ENCODE peak calls at places on chromosomes 13 and 19, in ten cellular contexts. B, E, Q, C, G, J, P, V, A and M are unnamed samples.

GRCh38 chr19:17496337-17496997 is 15.0 kb upstream of the PGLS start:
- DNase-seq in G (no peak), V (peak; percentile 75), Q (peak; percentile 90), J (peak; percentile 42), A (peak; percentile 66), B (peak; percentile 59), P (peak; percentile 82), E (peak; percentile 75), C (no peak), M (peak; percentile 86)

GRCh38 chr13:27991881-27992280 is 3.4 kb upstream of the URAD start:
- DNase-seq in C (no peak), A (no peak), P (no peak), G (no peak), J (no peak), B (no peak), E (no peak), Q (no peak), V (no peak), M (peak; percentile 9)

GRCh38 chr13:72255908-72256307 is 388.9 kb upstream of the DACH1 start:
- DNase-seq in V (peak; percentile 30), G (peak; percentile 18), J (peak; percentile 35), E (peak; percentile 5), A (peak; percentile 24), C (no peak), P (peak; percentile 67), Q (no peak), B (no peak), M (peak; percentile 51)

GRCh38 chr13:29993716-29994488 is 143.5 kb upstream of the UBL3 start:
- DNase-seq in Q (no peak), V (peak; percentile 76), G (no peak), P (no peak), E (no peak), B (peak; percentile 61), A (no peak), C (no peak), J (peak; percentile 47), M (peak; percentile 4)

GRCh38 chr19:15288146-15288963 is 44.0 kb downstream of the BRD4 start:
- DNase-seq in B (no peak), J (no peak), C (peak; percentile 35), G (no peak), V (no peak), Q (no peak), E (no peak), A (peak; percentile 47), P (peak; percentile 85), M (no peak)

GRCh38 chr13:111508164-111508870 is 187.9 kb downstream of the TEX29 start:
- DNase-seq in G (no peak), E (no peak), V (no peak), P (no peak), Q (no peak), B (no peak), C (no peak), A (no peak), J (no peak), M (no peak)

GRCh38 chr19:29714371-29714952 is 599 bp downstream of the C19orf12 start:
- DNase-seq in J (no peak), A (no peak), P (no peak), C (no peak), V (no peak), B (no peak), Q (no peak), E (no peak), G (no peak), M (no peak)

GRCh38 chr19:4061178-4061682 is 5.5 kb downstream of the ZBTB7A start:
- DNase-seq in C (peak; percentile 83), J (no peak), G (no peak), V (peak; percentile 60), P (no peak), Q (peak; percentile 94), A (no peak), B (peak; percentile 55), E (peak; percentile 75), M (peak; percentile 90)

GRCh38 chr13:33018886-33019285 is 2.7 kb downstream of the KL start:
- DNase-seq in B (no peak), C (no peak), A (no peak), P (no peak), Q (no peak), V (no peak), J (no peak), G (no peak), E (no peak), M (no peak)

GRCh38 chr13:33016414-33017409 is at the start of gene KL:
- DNase-seq in A (peak; percentile 17), E (peak; percentile 26), Q (peak; percentile 67), P (peak; percentile 28), V (no peak), B (no peak), G (no peak), C (peak; percentile 22), J (no peak), M (no peak)

GRCh38 chr13:33015791-33016323 is 366 bp upstream of the KL start:
- DNase-seq in P (no peak), A (no peak), B (no peak), C (no peak), Q (peak; percentile 62), G (no peak), V (no peak), E (peak; percentile 14), J (no peak), M (no peak)

GRCh38 chr13:33015275-33015674 is 948 bp upstream of the KL start:
- DNase-seq in B (no peak), E (no peak), A (no peak), Q (no peak), P (no peak), V (no peak), G (no peak), C (no peak), J (no peak), M (no peak)

DNA sequence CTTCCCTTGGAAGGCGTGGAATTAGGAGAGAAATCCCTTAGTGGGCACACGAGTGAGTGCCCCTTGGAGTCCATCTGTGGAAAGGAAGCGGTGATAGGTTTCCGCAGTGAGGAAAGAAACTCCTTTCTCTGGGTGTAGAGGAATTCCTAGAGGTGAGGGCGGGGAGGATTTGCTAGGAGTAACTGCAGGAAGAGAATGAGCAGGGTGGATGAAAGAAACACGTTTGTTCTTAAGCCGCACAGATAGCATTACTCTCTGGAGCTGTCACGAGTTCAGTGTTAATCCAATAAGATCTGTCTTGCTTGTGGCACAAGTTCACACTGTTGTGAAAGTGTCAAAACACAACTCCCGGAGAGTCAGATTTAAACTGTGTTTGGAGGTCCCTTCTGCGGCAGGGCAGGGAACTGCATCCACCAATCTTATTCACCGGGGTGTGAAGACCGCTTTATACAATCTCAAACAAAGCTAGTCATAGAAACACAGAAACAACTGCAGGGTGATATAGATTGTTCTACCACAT is 1.2 kb downstream of the KL start:
- DNase-seq in P (no peak), Q (peak; percentile 65), V (peak; percentile 48), J (no peak), E (peak; percentile 54), B (peak; percentile 47), G (peak; percentile 92), C (peak; percentile 46), A (peak; percentile 18), M (no peak)
- TF ChIP-seq CTCF in P (no peak), Q (peak; percentile 53), V (peak; percentile 30), J (peak; percentile 64), E (no peak), B (peak; percentile 46), G (peak; percentile 78), C (peak; percentile 85), A (peak; percentile 66), M (no peak)

GRCh38 chr19:410243-410781 is 1.4 kb upstream of the C2CD4C start:
- DNase-seq in P (no peak), E (no peak), A (no peak), G (no peak), Q (no peak), B (no peak), J (no peak), C (no peak), V (no peak), M (no peak)

GRCh38 chr19:415292-415691 is 6.3 kb upstream of the C2CD4C start:
- DNase-seq in Q (no peak), J (no peak), E (no peak), B (no peak), V (no peak), G (no peak), P (no peak), C (no peak), A (no peak), M (no peak)

GRCh38 chr19:413756-414420 is 4.9 kb upstream of the C2CD4C start:
- DNase-seq in A (no peak), Q (peak; percentile 23), C (no peak), P (no peak), V (no peak), E (no peak), B (no peak), G (no peak), J (no peak), M (no peak)

GRCh38 chr19:411723-412355 is 2.9 kb upstream of the C2CD4C start:
- DNase-seq in G (no peak), A (no peak), J (no peak), E (no peak), P (no peak), B (no peak), Q (peak; percentile 40), C (no peak), V (no peak), M (no peak)

DNA sequence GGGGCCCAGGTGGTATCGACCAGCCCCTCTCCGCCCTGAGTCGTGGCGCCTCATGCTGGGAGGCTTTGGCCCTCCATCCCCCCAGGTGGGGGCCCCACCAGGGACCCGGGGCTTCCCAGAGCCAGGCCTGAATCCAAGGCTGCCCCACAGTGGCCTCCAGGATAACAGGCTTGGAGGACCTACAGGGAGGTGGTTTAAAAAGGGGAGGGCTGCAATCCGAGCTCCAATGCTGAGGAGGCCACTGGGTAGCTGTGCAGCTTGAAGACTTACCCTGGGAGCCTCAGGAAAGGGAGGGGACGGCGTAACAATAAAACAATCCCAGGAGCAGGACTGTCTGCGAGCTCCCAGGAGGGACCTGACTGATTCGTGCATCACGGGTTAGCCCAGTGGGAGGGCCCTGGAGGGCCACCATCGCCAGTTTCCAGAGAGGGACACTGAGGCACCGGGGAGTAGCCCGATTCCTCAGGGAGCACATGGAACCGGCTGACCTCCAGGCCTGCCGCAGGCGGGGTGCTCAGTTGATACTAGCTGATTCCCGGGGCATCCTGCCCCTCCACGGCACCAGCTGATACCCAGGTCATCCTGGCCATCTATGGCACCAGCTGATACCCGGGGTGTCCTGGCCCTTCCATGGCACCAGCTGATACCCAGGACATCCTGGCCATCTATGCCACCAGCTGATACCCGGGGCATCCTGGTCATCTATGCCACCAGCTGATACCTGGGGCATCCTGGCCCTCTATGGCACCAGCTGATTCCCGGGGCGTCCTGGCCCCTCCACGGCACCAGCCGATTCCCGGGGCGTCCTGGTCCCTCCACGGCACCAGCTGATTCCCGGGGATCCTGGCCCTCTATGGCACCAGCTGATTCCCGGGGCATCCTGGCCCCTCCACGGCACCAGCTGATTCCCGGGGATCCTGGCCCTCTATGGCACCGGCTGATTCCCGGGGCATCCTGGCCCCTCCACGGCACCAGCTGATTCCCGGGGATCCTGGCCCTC is 3.7 kb upstream of the C2CD4C start:
- DNase-seq in Q (peak; percentile 32), C (no peak), A (no peak), J (no peak), G (no peak), E (no peak), B (no peak), V (no peak), P (no peak), M (no peak)
- TF ChIP-seq CTCF in Q (no peak), C (no peak), A (no peak), J (no peak), G (no peak), E (no peak), B (no peak), V (no peak), P (no peak), M (no peak)

GRCh38 chr19:40533508-40533907 is 43.2 kb upstream of the SHKBP1 start:
- DNase-seq in A (no peak), Q (no peak), G (no peak), P (no peak), J (no peak), C (no peak), B (no peak), V (no peak), E (no peak), M (no peak)
- TF ChIP-seq CTCF in A (no peak), Q (no peak), G (peak; percentile 43), P (peak; percentile 43), J (peak; percentile 51), C (no peak), B (peak; percentile 37), V (peak; percentile 42), E (no peak), M (no peak)

GRCh38 chr19:31882709-31883108 is 462.7 kb upstream of the ZNF507 start:
- DNase-seq in A (no peak), E (no peak), Q (no peak), P (no peak), B (no peak), J (no peak), V (no peak), G (no peak), C (no peak), M (no peak)
- TF ChIP-seq CTCF in A (no peak), E (no peak), Q (no peak), P (no peak), B (no peak), J (no peak), V (no peak), G (no peak), C (no peak), M (no peak)